ENCODE peak calls at places on chromosomes 11 and 22, in five cellular contexts. B is body of pancreas; D is heart left ventricle; U is colonic mucosa; M is CD4-positive, alpha-beta memory T cell. P is an unnamed sample.

GRCh38 chr22:50694766-50695420 is 22.3 kb downstream of the SHANK3 start:
- DNase-seq in B (no peak), D (peak; percentile 17), U (no peak), M (no peak), P (no peak)

GRCh38 chr11:118902336-118903203 is 18.9 kb downstream of the CXCR5 start:
- DNase-seq in B (no peak), D (no peak), U (no peak), M (no peak), P (no peak)

GRCh38 chr11:125211191-125211953 is 46.8 kb downstream of the PKNOX2 start:
- DNase-seq in B (no peak), D (no peak), U (no peak), M (no peak), P (no peak)

GRCh38 chr11:73271936-73272679 is at the start of gene P2RY6:
- DNase-seq in B (no peak), D (peak; percentile 53), U (no peak), M (no peak), P (no peak)

GRCh38 chr11:76056881-76057280 is 149.4 kb downstream of the WNT11 start:
- DNase-seq in B (no peak), D (no peak), U (no peak), M (no peak), P (no peak)

GRCh38 chr11:44893250-44894216 is 57.1 kb downstream of the TP53I11 start:
- DNase-seq in B (no peak), D (peak; percentile 52), U (peak; percentile 29), M (no peak), P (no peak)

GRCh38 chr11:34343153-34343552 is 14.7 kb downstream of the ABTB2 start:
- DNase-seq in B (no peak), D (no peak), U (no peak), M (no peak), P (no peak)

GRCh38 chr11:121741316-121741715 is 288.5 kb upstream of the SORL1-AS1 start:
- DNase-seq in B (no peak), D (peak; percentile 28), U (no peak), M (no peak), P (no peak)

GRCh38 chr22:27745809-27746208 is 55.7 kb downstream of the MN1 start:
- DNase-seq in B (no peak), D (no peak), U (no peak), M (no peak), P (no peak)

GRCh38 chr22:17949926-17950473 is 74.4 kb downstream of the MICAL3 start:
- DNase-seq in B (no peak), D (no peak), U (no peak), M (no peak), P (no peak)

GRCh38 chr11:40241524-40242037 is 1217.9 kb downstream of the LRRC4C start:
- DNase-seq in B (no peak), D (no peak), U (no peak), M (no peak), P (no peak)

GRCh38 chr11:102111787-102112653 is 1.8 kb downstream of the YAP1 start:
- DNase-seq in B (peak; percentile 60), D (peak; percentile 26), U (peak; percentile 64), M (peak; percentile 24), P (no peak)

GRCh38 chr11:57781529-57781943 is 19.9 kb downstream of the CTNND1 start:
- DNase-seq in B (peak; percentile 92), D (peak; percentile 67), U (peak; percentile 82), M (no peak), P (peak; percentile 83)

GRCh38 chr11:79498681-79499080 is 57.9 kb upstream of the TENM4 start:
- DNase-seq in B (no peak), D (no peak), U (no peak), M (no peak), P (no peak)

GRCh38 chr11:65934014-65934413 is 11.3 kb upstream of the TSGA10IP start:
- DNase-seq in B (no peak), D (no peak), U (no peak), M (no peak), P (no peak)

GRCh38 chr11:110250168-110250567 is 46.2 kb downstream of the RDX start:
- DNase-seq in B (no peak), D (no peak), U (no peak), M (no peak), P (no peak)

GRCh38 chr11:95547186-95547585 is 242.4 kb downstream of the FAM76B start:
- DNase-seq in B (no peak), D (no peak), U (no peak), M (no peak), P (no peak)

GRCh38 chr22:29369460-29369859 is 18.9 kb downstream of the AP1B1 start:
- DNase-seq in B (peak; percentile 54), D (peak; percentile 67), U (no peak), M (no peak), P (peak; percentile 44)

GRCh38 chr22:48868554-48868953 is 959.1 kb downstream of the BRD1 start:
- DNase-seq in B (no peak), D (no peak), U (no peak), M (no peak), P (no peak)

GRCh38 chr11:27390959-27391326 is 27.9 kb upstream of the CCDC34 start:
- DNase-seq in B (no peak), D (no peak), U (no peak), M (no peak), P (no peak)

GRCh38 chr11:130653838-130654601 is 205.6 kb downstream of the ADAMTS15 start:
- DNase-seq in B (peak; percentile 72), D (peak; percentile 94), U (peak; percentile 61), M (no peak), P (peak; percentile 88)

GRCh38 chr22:49306632-49306975 is 521.1 kb downstream of the BRD1 start:
- DNase-seq in B (peak; percentile 2), D (no peak), U (peak; percentile 7), M (no peak), P (no peak)

GRCh38 chr11:130166457-130166784 is 6.8 kb downstream of the ST14 start:
- DNase-seq in B (no peak), D (peak; percentile 40), U (peak; percentile 72), M (no peak), P (no peak)

GRCh38 chr22:48693377-48694135 is 1134.1 kb downstream of the BRD1 start:
- DNase-seq in B (no peak), D (no peak), U (no peak), M (no peak), P (no peak)

GRCh38 chr11:72760543-72761400 is 8.6 kb upstream of the ARAP1 start:
- DNase-seq in B (no peak), D (no peak), U (no peak), M (no peak), P (no peak)

GRCh38 chr22:50027639-50028537 is 15.3 kb upstream of the IL17REL start:
- DNase-seq in B (no peak), D (no peak), U (no peak), M (peak; percentile 39), P (no peak)

GRCh38 chr11:13486926-13487660 is 8.7 kb downstream of the PTH start:
- DNase-seq in B (peak; percentile 70), D (peak; percentile 35), U (peak; percentile 74), M (peak; percentile 60), P (peak; percentile 79)

GRCh38 chr11:10973416-10973815 is 115.6 kb upstream of the ZBED5 start:
- DNase-seq in B (no peak), D (no peak), U (no peak), M (no peak), P (no peak)

DNA sequence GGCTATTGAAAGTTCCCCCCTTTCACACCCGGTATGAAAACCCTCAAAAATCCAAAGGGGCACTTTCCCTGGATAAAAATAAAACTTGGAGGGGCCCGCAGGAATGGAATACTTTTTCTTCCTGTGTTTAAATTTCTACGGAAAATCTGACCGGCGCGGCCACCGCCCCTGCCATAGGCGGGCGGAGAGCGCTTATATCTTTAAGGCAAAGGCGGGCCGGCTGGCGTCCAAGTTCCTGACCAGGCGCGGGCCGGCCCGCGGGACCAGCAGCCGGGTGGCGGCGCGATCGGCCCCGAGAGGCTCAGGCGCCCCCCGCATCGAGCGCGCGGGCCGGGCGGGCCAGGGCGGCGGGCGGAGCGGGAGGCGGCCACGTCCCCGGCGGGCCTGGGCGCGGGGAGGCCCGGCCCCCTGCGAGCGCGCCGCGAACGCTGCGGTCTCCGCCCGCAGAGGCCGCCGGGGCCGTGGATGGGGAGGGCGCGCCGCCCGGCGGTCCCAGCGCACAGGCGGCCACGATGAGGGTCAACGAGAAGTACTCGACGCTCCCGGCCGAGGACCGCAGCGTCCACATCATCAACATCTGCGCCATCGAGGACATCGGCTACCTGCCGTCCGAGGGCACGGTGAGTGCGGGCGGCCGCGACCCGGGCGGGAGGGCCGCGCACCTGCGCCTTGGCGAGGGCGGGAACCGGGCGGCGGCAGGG is at the start of gene ANO1:
- DNase-seq in B (no peak), D (no peak), U (no peak), M (no peak), P (no peak)
- H3K27ac ChIP-seq in B (no peak within 1 kb of the TSS), D (peak within 1 kb of the TSS; percentile 77), U (no peak within 1 kb of the TSS), M (no peak within 1 kb of the TSS), P (no peak within 1 kb of the TSS)

GRCh38 chr11:46337626-46338345 is 9.5 kb upstream of the DGKZ start:
- DNase-seq in B (no peak), D (no peak), U (no peak), M (no peak), P (no peak)

GRCh38 chr11:46338636-46338987 is 8.7 kb upstream of the DGKZ start:
- DNase-seq in B (no peak), D (no peak), U (no peak), M (no peak), P (no peak)

GRCh38 chr11:46335858-46336600 is 11.2 kb upstream of the DGKZ start:
- DNase-seq in B (no peak), D (no peak), U (no peak), M (no peak), P (no peak)

GRCh38 chr11:46335271-46335670 is 12.0 kb upstream of the DGKZ start:
- DNase-seq in B (no peak), D (no peak), U (no peak), M (no peak), P (no peak)

GRCh38 chr11:46336781-46337180 is 10.5 kb upstream of the DGKZ start:
- DNase-seq in B (no peak), D (no peak), U (no peak), M (no peak), P (no peak)
- H3K4me1 ChIP-seq in B (peaks cover 28% of the 10 kb centered on the region), D (peaks cover 46% of the 10 kb centered on the region), U (peaks cover 8% of the 10 kb centered on the region), M (peaks cover 80% of the 10 kb centered on the region), P (peaks cover 21% of the 10 kb centered on the region)

DNA sequence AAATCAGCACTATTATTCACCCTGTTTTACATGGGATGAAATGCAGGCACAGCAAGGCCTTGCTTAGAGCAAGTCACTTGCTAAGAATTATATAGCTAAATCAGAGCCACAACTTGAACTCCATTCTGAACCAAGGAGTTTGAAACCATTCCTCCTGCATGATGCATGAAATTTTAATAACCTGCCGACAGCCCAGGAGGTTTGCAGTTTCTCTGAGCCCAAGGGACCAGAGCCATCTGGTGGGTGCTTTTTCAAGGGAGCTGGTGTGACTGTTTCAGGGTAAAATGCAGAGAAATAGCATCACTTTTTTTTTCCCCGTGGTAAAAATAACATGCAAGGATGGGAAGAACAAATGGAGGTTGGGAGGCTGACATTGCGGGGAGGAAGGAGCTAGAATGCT is 22.9 kb downstream of the NAV2 start:
- DNase-seq in B (no peak), D (no peak), U (no peak), M (no peak), P (no peak)
- H3K27ac ChIP-seq in B (no peak overlapping the region), D (peak overlapping the region; percentile 35), U (no peak overlapping the region), M (no peak overlapping the region), P (no peak overlapping the region)

GRCh38 chr11:120078397-120078796 is 59.5 kb downstream of the TRIM29 start:
- DNase-seq in B (no peak), D (no peak), U (no peak), M (no peak), P (no peak)

GRCh38 chr11:120079750-120080610 is 57.9 kb downstream of the TRIM29 start:
- DNase-seq in B (no peak), D (peak; percentile 42), U (no peak), M (no peak), P (no peak)
- H3K4me1 ChIP-seq in B (no peaks in the 10 kb centered on the region), D (no peaks in the 10 kb centered on the region), U (no peaks in the 10 kb centered on the region), M (no peaks in the 10 kb centered on the region), P (no peaks in the 10 kb centered on the region)

P was measured in lung.